ENCODE peak calls at places on chromosomes 13 and 19, in ten cellular contexts. One of them, this sample, is unnamed.

GRCh38 chr13:30371649-30372265 is 50.5 kb upstream of the UBE2L5 start:
- DNase-seq in stimulated activated CD4-positive, alpha-beta T cell treated with anti-CD3 and anti-CD28 coated beads, Interleukin-1b, Interleukin-23, amount 100 ng/mL, for 4 hours: no peak
- DNase-seq in activated naive CD4-positive, alpha-beta T cell treated with anti-CD3 and anti-CD28 coated beads, Interleukin-2, amount 50 U/mL, for 16 hours: peak
- DNase-seq in GM06990: peak
- DNase-seq in amniotic stem cell: peak
- DNase-seq in endodermal cell: no peak
- DNase-seq in foreskin fibroblast: peak
- DNase-seq in MCF 10A: peak
- DNase-seq in LHCN-M2: peak
- DNase-seq in IMR-90: peak
- DNase-seq in this sample: no peak

GRCh38 chr13:24742294-24742693 is 21.7 kb upstream of the RNF17 start:
- DNase-seq in activated naive CD4-positive, alpha-beta T cell treated with anti-CD3 and anti-CD28 coated beads, Interleukin-2, amount 50 U/mL, for 16 hours: no peak
- DNase-seq in MCF 10A: peak
- DNase-seq in GM06990: no peak
- DNase-seq in IMR-90: no peak
- DNase-seq in stimulated activated CD4-positive, alpha-beta T cell treated with anti-CD3 and anti-CD28 coated beads, Interleukin-1b, Interleukin-23, amount 100 ng/mL, for 4 hours: no peak
- DNase-seq in endodermal cell: peak
- DNase-seq in amniotic stem cell: no peak
- DNase-seq in foreskin fibroblast: no peak
- DNase-seq in LHCN-M2: no peak
- DNase-seq in this sample: no peak

GRCh38 chr19:558770-559439 is 13.5 kb upstream of the BSG start:
- DNase-seq in GM06990: no peak
- DNase-seq in IMR-90: peak
- DNase-seq in amniotic stem cell: no peak
- DNase-seq in MCF 10A: no peak
- DNase-seq in endodermal cell: peak
- DNase-seq in stimulated activated CD4-positive, alpha-beta T cell treated with anti-CD3 and anti-CD28 coated beads, Interleukin-1b, Interleukin-23, amount 100 ng/mL, for 4 hours: no peak
- DNase-seq in foreskin fibroblast: no peak
- DNase-seq in LHCN-M2: no peak
- DNase-seq in activated naive CD4-positive, alpha-beta T cell treated with anti-CD3 and anti-CD28 coated beads, Interleukin-2, amount 50 U/mL, for 16 hours: no peak
- DNase-seq in this sample: peak

GRCh38 chr13:41694902-41695301 is 237.6 kb downstream of the RGCC start:
- DNase-seq in MCF 10A: peak
- DNase-seq in foreskin fibroblast: peak
- DNase-seq in activated naive CD4-positive, alpha-beta T cell treated with anti-CD3 and anti-CD28 coated beads, Interleukin-2, amount 50 U/mL, for 16 hours: no peak
- DNase-seq in endodermal cell: no peak
- DNase-seq in LHCN-M2: peak
- DNase-seq in IMR-90: peak
- DNase-seq in amniotic stem cell: peak
- DNase-seq in GM06990: peak
- DNase-seq in stimulated activated CD4-positive, alpha-beta T cell treated with anti-CD3 and anti-CD28 coated beads, Interleukin-1b, Interleukin-23, amount 100 ng/mL, for 4 hours: no peak
- DNase-seq in this sample: no peak

GRCh38 chr19:41327499-41328156 is 17.7 kb downstream of the CCDC97 start:
- DNase-seq in GM06990: peak
- DNase-seq in IMR-90: peak
- DNase-seq in MCF 10A: peak
- DNase-seq in LHCN-M2: no peak
- DNase-seq in foreskin fibroblast: peak
- DNase-seq in amniotic stem cell: no peak
- DNase-seq in activated naive CD4-positive, alpha-beta T cell treated with anti-CD3 and anti-CD28 coated beads, Interleukin-2, amount 50 U/mL, for 16 hours: peak
- DNase-seq in endodermal cell: peak
- DNase-seq in stimulated activated CD4-positive, alpha-beta T cell treated with anti-CD3 and anti-CD28 coated beads, Interleukin-1b, Interleukin-23, amount 100 ng/mL, for 4 hours: peak
- DNase-seq in this sample: peak

GRCh38 chr13:39186205-39186880 is 148.1 kb downstream of the NHLRC3 start:
- DNase-seq in amniotic stem cell: no peak
- DNase-seq in MCF 10A: no peak
- DNase-seq in stimulated activated CD4-positive, alpha-beta T cell treated with anti-CD3 and anti-CD28 coated beads, Interleukin-1b, Interleukin-23, amount 100 ng/mL, for 4 hours: no peak
- DNase-seq in endodermal cell: no peak
- DNase-seq in activated naive CD4-positive, alpha-beta T cell treated with anti-CD3 and anti-CD28 coated beads, Interleukin-2, amount 50 U/mL, for 16 hours: no peak
- DNase-seq in foreskin fibroblast: no peak
- DNase-seq in GM06990: no peak
- DNase-seq in LHCN-M2: no peak
- DNase-seq in IMR-90: no peak
- DNase-seq in this sample: no peak

GRCh38 chr19:9046694-9047093 is 36.5 kb upstream of the MUC16 start:
- DNase-seq in GM06990: no peak
- DNase-seq in LHCN-M2: no peak
- DNase-seq in amniotic stem cell: no peak
- DNase-seq in foreskin fibroblast: no peak
- DNase-seq in MCF 10A: no peak
- DNase-seq in IMR-90: no peak
- DNase-seq in stimulated activated CD4-positive, alpha-beta T cell treated with anti-CD3 and anti-CD28 coated beads, Interleukin-1b, Interleukin-23, amount 100 ng/mL, for 4 hours: no peak
- DNase-seq in activated naive CD4-positive, alpha-beta T cell treated with anti-CD3 and anti-CD28 coated beads, Interleukin-2, amount 50 U/mL, for 16 hours: no peak
- DNase-seq in endodermal cell: no peak
- DNase-seq in this sample: no peak

GRCh38 chr13:30132623-30133553 is 174.5 kb downstream of the KATNAL1 start:
- DNase-seq in foreskin fibroblast: peak
- DNase-seq in stimulated activated CD4-positive, alpha-beta T cell treated with anti-CD3 and anti-CD28 coated beads, Interleukin-1b, Interleukin-23, amount 100 ng/mL, for 4 hours: peak
- DNase-seq in amniotic stem cell: peak
- DNase-seq in GM06990: peak
- DNase-seq in IMR-90: peak
- DNase-seq in LHCN-M2: peak
- DNase-seq in MCF 10A: peak
- DNase-seq in endodermal cell: peak
- DNase-seq in activated naive CD4-positive, alpha-beta T cell treated with anti-CD3 and anti-CD28 coated beads, Interleukin-2, amount 50 U/mL, for 16 hours: peak
- DNase-seq in this sample: peak

GRCh38 chr19:40691421-40692211 is 1.2 kb upstream of the NUMBL start:
- DNase-seq in LHCN-M2: no peak
- DNase-seq in amniotic stem cell: no peak
- DNase-seq in stimulated activated CD4-positive, alpha-beta T cell treated with anti-CD3 and anti-CD28 coated beads, Interleukin-1b, Interleukin-23, amount 100 ng/mL, for 4 hours: no peak
- DNase-seq in IMR-90: no peak
- DNase-seq in foreskin fibroblast: peak
- DNase-seq in activated naive CD4-positive, alpha-beta T cell treated with anti-CD3 and anti-CD28 coated beads, Interleukin-2, amount 50 U/mL, for 16 hours: no peak
- DNase-seq in GM06990: no peak
- DNase-seq in endodermal cell: peak
- DNase-seq in MCF 10A: no peak
- DNase-seq in this sample: no peak

GRCh38 chr19:5308471-5309437 is 31.9 kb downstream of the PTPRS start:
- DNase-seq in foreskin fibroblast: peak
- DNase-seq in activated naive CD4-positive, alpha-beta T cell treated with anti-CD3 and anti-CD28 coated beads, Interleukin-2, amount 50 U/mL, for 16 hours: no peak
- DNase-seq in stimulated activated CD4-positive, alpha-beta T cell treated with anti-CD3 and anti-CD28 coated beads, Interleukin-1b, Interleukin-23, amount 100 ng/mL, for 4 hours: no peak
- DNase-seq in endodermal cell: no peak
- DNase-seq in GM06990: no peak
- DNase-seq in IMR-90: peak
- DNase-seq in MCF 10A: peak
- DNase-seq in amniotic stem cell: no peak
- DNase-seq in LHCN-M2: peak
- DNase-seq in this sample: peak

GRCh38 chr13:45433381-45433790 is 15.2 kb upstream of the SLC25A30 start:
- DNase-seq in foreskin fibroblast: no peak
- DNase-seq in LHCN-M2: no peak
- DNase-seq in MCF 10A: no peak
- DNase-seq in activated naive CD4-positive, alpha-beta T cell treated with anti-CD3 and anti-CD28 coated beads, Interleukin-2, amount 50 U/mL, for 16 hours: no peak
- DNase-seq in IMR-90: no peak
- DNase-seq in GM06990: no peak
- DNase-seq in amniotic stem cell: no peak
- DNase-seq in stimulated activated CD4-positive, alpha-beta T cell treated with anti-CD3 and anti-CD28 coated beads, Interleukin-1b, Interleukin-23, amount 100 ng/mL, for 4 hours: no peak
- DNase-seq in endodermal cell: peak
- DNase-seq in this sample: no peak

GRCh38 chr13:98848736-98849135 is 96.3 kb upstream of the SLC15A1 start:
- DNase-seq in activated naive CD4-positive, alpha-beta T cell treated with anti-CD3 and anti-CD28 coated beads, Interleukin-2, amount 50 U/mL, for 16 hours: no peak
- DNase-seq in IMR-90: peak
- DNase-seq in amniotic stem cell: no peak
- DNase-seq in endodermal cell: no peak
- DNase-seq in stimulated activated CD4-positive, alpha-beta T cell treated with anti-CD3 and anti-CD28 coated beads, Interleukin-1b, Interleukin-23, amount 100 ng/mL, for 4 hours: no peak
- DNase-seq in foreskin fibroblast: no peak
- DNase-seq in GM06990: no peak
- DNase-seq in LHCN-M2: no peak
- DNase-seq in MCF 10A: no peak
- DNase-seq in this sample: no peak

GRCh38 chr19:38527466-38528136 is 90.2 kb downstream of the MAP4K1 start:
- DNase-seq in MCF 10A: no peak
- DNase-seq in LHCN-M2: no peak
- DNase-seq in IMR-90: no peak
- DNase-seq in activated naive CD4-positive, alpha-beta T cell treated with anti-CD3 and anti-CD28 coated beads, Interleukin-2, amount 50 U/mL, for 16 hours: peak
- DNase-seq in endodermal cell: peak
- DNase-seq in GM06990: no peak
- DNase-seq in foreskin fibroblast: no peak
- DNase-seq in amniotic stem cell: no peak
- DNase-seq in stimulated activated CD4-positive, alpha-beta T cell treated with anti-CD3 and anti-CD28 coated beads, Interleukin-1b, Interleukin-23, amount 100 ng/mL, for 4 hours: no peak
- DNase-seq in this sample: no peak

GRCh38 chr19:3667766-3668165 is 32.5 kb downstream of the PIP5K1C start:
- DNase-seq in amniotic stem cell: no peak
- DNase-seq in LHCN-M2: no peak
- DNase-seq in GM06990: no peak
- DNase-seq in foreskin fibroblast: no peak
- DNase-seq in IMR-90: no peak
- DNase-seq in activated naive CD4-positive, alpha-beta T cell treated with anti-CD3 and anti-CD28 coated beads, Interleukin-2, amount 50 U/mL, for 16 hours: no peak
- DNase-seq in stimulated activated CD4-positive, alpha-beta T cell treated with anti-CD3 and anti-CD28 coated beads, Interleukin-1b, Interleukin-23, amount 100 ng/mL, for 4 hours: no peak
- DNase-seq in MCF 10A: no peak
- DNase-seq in endodermal cell: no peak
- DNase-seq in this sample: no peak

GRCh38 chr13:45781553-45782326 is 69.8 kb downstream of the SIAH3 start:
- DNase-seq in MCF 10A: peak
- DNase-seq in IMR-90: no peak
- DNase-seq in foreskin fibroblast: peak
- DNase-seq in stimulated activated CD4-positive, alpha-beta T cell treated with anti-CD3 and anti-CD28 coated beads, Interleukin-1b, Interleukin-23, amount 100 ng/mL, for 4 hours: no peak
- DNase-seq in GM06990: no peak
- DNase-seq in activated naive CD4-positive, alpha-beta T cell treated with anti-CD3 and anti-CD28 coated beads, Interleukin-2, amount 50 U/mL, for 16 hours: no peak
- DNase-seq in amniotic stem cell: no peak
- DNase-seq in endodermal cell: no peak
- DNase-seq in LHCN-M2: no peak
- DNase-seq in this sample: peak

GRCh38 chr19:42255766-42256750 is 1.1 kb upstream of the ERF start:
- DNase-seq in activated naive CD4-positive, alpha-beta T cell treated with anti-CD3 and anti-CD28 coated beads, Interleukin-2, amount 50 U/mL, for 16 hours: no peak
- DNase-seq in foreskin fibroblast: peak
- DNase-seq in GM06990: no peak
- DNase-seq in endodermal cell: peak
- DNase-seq in IMR-90: peak
- DNase-seq in amniotic stem cell: no peak
- DNase-seq in stimulated activated CD4-positive, alpha-beta T cell treated with anti-CD3 and anti-CD28 coated beads, Interleukin-1b, Interleukin-23, amount 100 ng/mL, for 4 hours: no peak
- DNase-seq in LHCN-M2: peak
- DNase-seq in MCF 10A: peak
- DNase-seq in this sample: peak

This sample was measured in heart left ventricle.